ENCODE peak calls at places on chromosomes 5 and 9, in nine cellular contexts. B is transverse colon; X is GM20000; G is EL; R is ovary; I is stimulated activated CD4-positive, alpha-beta T cell treated with anti-CD3 and anti-CD28 coated beads, Interleukin-15, amount 100 ng/mL, for 1 hour; S is astrocyte of the spinal cord; W is GM03348; T is NCI-H1436. C is an unnamed sample.
A peak's percentile ranks its signal among the peaks of the same experiment; 100 is the strongest.

GRCh38 chr9:33287087-33287490 is 3.2 kb upstream of the NFX1 start:
- DNase-seq in B (peak; percentile 53), X (peak; percentile 63), G (peak; percentile 69), R (no peak), I (no peak), S (peak; percentile 74), W (peak; percentile 84), T (peak; percentile 58), C (peak; percentile 51)

GRCh38 chr9:36402536-36402935 is 2.5 kb upstream of the RNF38 start:
- DNase-seq in B (no peak), X (no peak), G (no peak), R (no peak), I (no peak), S (no peak), W (no peak), T (no peak), C (no peak)

GRCh38 chr5:61277190-61277589 is 54.9 kb upstream of the ZSWIM6 start:
- DNase-seq in B (no peak), X (peak; percentile 43), G (peak; percentile 55), R (no peak), I (no peak), S (peak; percentile 63), W (peak; percentile 29), T (no peak), C (no peak)

GRCh38 chr5:10914741-10915480 is 153.9 kb upstream of the DAP start:
- DNase-seq in B (no peak), X (no peak), G (peak; percentile 48), R (no peak), I (no peak), S (no peak), W (no peak), T (no peak), C (no peak)

GRCh38 chr5:167633931-167634341 is 657.5 kb upstream of the WWC1 start:
- DNase-seq in B (no peak), X (no peak), G (peak; percentile 78), R (no peak), I (no peak), S (peak; percentile 97), W (peak; percentile 64), T (no peak), C (no peak)

GRCh38 chr9:77215874-77216273 is 38.5 kb downstream of the VPS13A start:
- DNase-seq in B (no peak), X (no peak), G (peak; percentile 4), R (no peak), I (no peak), S (peak; percentile 19), W (peak; percentile 11), T (no peak), C (no peak)

GRCh38 chr5:114857951-114858401 is 311.7 kb downstream of the TRIM36 start:
- DNase-seq in B (no peak), X (no peak), G (no peak), R (no peak), I (no peak), S (peak; percentile 19), W (peak; percentile 4), T (no peak), C (no peak)

GRCh38 chr9:131575946-131576853 is 30.9 kb downstream of the PRRT1B start:
- DNase-seq in B (no peak), X (no peak), G (no peak), R (no peak), I (no peak), S (no peak), W (no peak), T (no peak), C (no peak)

GRCh38 chr9:99347556-99347955 is 125.5 kb downstream of the SEC61B start:
- DNase-seq in B (no peak), X (no peak), G (no peak), R (no peak), I (no peak), S (no peak), W (no peak), T (no peak), C (no peak)

GRCh38 chr5:178376906-178377582 is 144.4 kb upstream of the PHYKPL start:
- DNase-seq in B (no peak), X (no peak), G (no peak), R (no peak), I (no peak), S (no peak), W (no peak), T (no peak), C (no peak)

GRCh38 chr5:124519396-124519795 is 227.0 kb downstream of the ZNF608 start:
- DNase-seq in B (no peak), X (no peak), G (peak; percentile 56), R (no peak), I (no peak), S (peak; percentile 79), W (peak; percentile 17), T (no peak), C (no peak)

GRCh38 chr9:131657890-131658752 is 81.8 kb downstream of the RAPGEF1 start:
- DNase-seq in B (no peak), X (no peak), G (peak; percentile 90), R (no peak), I (no peak), S (peak; percentile 89), W (peak; percentile 80), T (no peak), C (no peak)

GRCh38 chr5:133932441-133933168 is 35.8 kb downstream of the C5orf15 start:
- DNase-seq in B (peak; percentile 18), X (no peak), G (no peak), R (no peak), I (no peak), S (no peak), W (no peak), T (no peak), C (no peak)

GRCh38 chr5:157475432-157475831 is 15.4 kb downstream of the NIPAL4 start:
- DNase-seq in B (no peak), X (no peak), G (no peak), R (no peak), I (no peak), S (no peak), W (no peak), T (no peak), C (no peak)

GRCh38 chr9:136243631-136244030 is 2.0 kb downstream of the QSOX2 start:
- DNase-seq in B (no peak), X (no peak), G (no peak), R (no peak), I (no peak), S (no peak), W (no peak), T (no peak), C (no peak)

GRCh38 chr9:129863059-129863690 is 27.9 kb downstream of the USP20 start:
- DNase-seq in B (peak; percentile 53), X (no peak), G (peak; percentile 89), R (no peak), I (peak; percentile 55), S (peak; percentile 79), W (no peak), T (peak; percentile 14), C (no peak)

GRCh38 chr9:134291961-134292871 is 34.0 kb upstream of the RXRA start:
- DNase-seq in B (no peak), X (no peak), G (no peak), R (no peak), I (no peak), S (no peak), W (no peak), T (no peak), C (no peak)

GRCh38 chr5:146137967-146138403 is 32.6 kb upstream of the PLAC8L1 start:
- DNase-seq in B (peak; percentile 45), X (no peak), G (no peak), R (no peak), I (no peak), S (peak; percentile 48), W (no peak), T (no peak), C (no peak)

GRCh38 chr9:16267336-16268036 is 603.0 kb downstream of the BNC2 start:
- DNase-seq in B (no peak), X (no peak), G (peak; percentile 42), R (no peak), I (no peak), S (peak; percentile 87), W (peak; percentile 36), T (no peak), C (no peak)

GRCh38 chr9:91555132-91555531 is 131.5 kb upstream of the NFIL3 start:
- DNase-seq in B (no peak), X (no peak), G (peak; percentile 31), R (no peak), I (no peak), S (peak; percentile 43), W (no peak), T (no peak), C (no peak)

GRCh38 chr5:111385970-111386831 is 126.1 kb downstream of the STARD4 start:
- DNase-seq in B (no peak), X (no peak), G (no peak), R (no peak), I (no peak), S (no peak), W (no peak), T (peak; percentile 83), C (no peak)

GRCh38 chr5:180908400-180908799 is 9.4 kb downstream of the BTNL8 start:
- DNase-seq in B (no peak), X (no peak), G (no peak), R (no peak), I (no peak), S (no peak), W (no peak), T (no peak), C (no peak)

GRCh38 chr9:2623046-2623865 is 1.7 kb downstream of the VLDLR start:
- DNase-seq in B (peak; percentile 10), X (no peak), G (peak; percentile 59), R (peak; percentile 80), I (no peak), S (peak; percentile 43), W (peak; percentile 54), T (no peak), C (no peak)

GRCh38 chr5:88882321-88883038 is 504 bp downstream of the MEF2C start:
- DNase-seq in B (no peak), X (no peak), G (no peak), R (no peak), I (no peak), S (peak; percentile 31), W (no peak), T (no peak), C (no peak)

GRCh38 chr9:121985792-121986494 is 107.2 kb downstream of the TTLL11 start:
- DNase-seq in B (no peak), X (no peak), G (no peak), R (no peak), I (no peak), S (peak; percentile 48), W (peak; percentile 72), T (no peak), C (peak; percentile 30)

GRCh38 chr5:73968729-73969128 is 342.7 kb downstream of the ARHGEF28 start:
- DNase-seq in B (no peak), X (no peak), G (peak; percentile 30), R (no peak), I (no peak), S (no peak), W (peak; percentile 13), T (no peak), C (no peak)

GRCh38 chr5:170623576-170624181 is 119.9 kb downstream of the KCNIP1 start:
- DNase-seq in B (no peak), X (no peak), G (peak; percentile 61), R (no peak), I (no peak), S (peak; percentile 59), W (peak; percentile 81), T (peak; percentile 8), C (no peak)

GRCh38 chr5:98206566-98206965 is 566.9 kb upstream of the RGMB start:
- DNase-seq in B (no peak), X (no peak), G (no peak), R (no peak), I (no peak), S (no peak), W (no peak), T (no peak), C (no peak)

GRCh38 chr9:134915046-134915930 is 2.4 kb downstream of the FCN1 start:
- DNase-seq in B (no peak), X (no peak), G (no peak), R (peak; percentile 12), I (no peak), S (no peak), W (no peak), T (no peak), C (no peak)

GRCh38 chr9:109166771-109167601 is at the start of gene FRRS1L:
- DNase-seq in B (no peak), X (no peak), G (no peak), R (peak; percentile 71), I (no peak), S (no peak), W (peak; percentile 57), T (peak; percentile 21), C (no peak)

GRCh38 chr5:141825836-141826560 is 52.2 kb downstream of the PCDH1 start:
- DNase-seq in B (no peak), X (peak; percentile 57), G (no peak), R (no peak), I (no peak), S (no peak), W (peak; percentile 38), T (no peak), C (no peak)